ENCODE peak calls at places on chromosomes 6 and 20, in eight cellular contexts. J, D, Q, K, U, X, V and A are unnamed samples.

GRCh38 chr20:47231382-47232042 is 125.0 kb downstream of the ZMYND8 start:
- DNase-seq in J (no peak), D (no peak), Q (no peak), K (peak; percentile 6), U (no peak), X (no peak), V (no peak), A (no peak)

GRCh38 chr20:40144581-40144980 is 544.5 kb downstream of the MAFB start:
- DNase-seq in J (no peak), D (no peak), Q (no peak), K (no peak), U (no peak), X (no peak), V (no peak), A (no peak)

GRCh38 chr6:57109905-57110304 is 19.9 kb downstream of the ZNF451 start:
- DNase-seq in J (no peak), D (no peak), Q (no peak), K (peak; percentile 35), U (no peak), X (no peak), V (no peak), A (no peak)

GRCh38 chr20:14953736-14954135 is 616.3 kb upstream of the FLRT3 start:
- DNase-seq in J (no peak), D (no peak), Q (no peak), K (no peak), U (no peak), X (no peak), V (no peak), A (no peak)

GRCh38 chr6:45619994-45620471 is 242.3 kb upstream of the SUPT3H start:
- DNase-seq in J (peak; percentile 98), D (no peak), Q (no peak), K (peak; percentile 59), U (no peak), X (no peak), V (peak; percentile 70), A (no peak)

GRCh38 chr6:138597336-138597735 is 98.0 kb upstream of the NHSL1 start:
- DNase-seq in J (no peak), D (no peak), Q (no peak), K (no peak), U (no peak), X (no peak), V (no peak), A (no peak)

GRCh38 chr6:155013457-155013876 is 18.4 kb downstream of the TIAM2 start:
- DNase-seq in J (no peak), D (no peak), Q (no peak), K (peak; percentile 32), U (no peak), X (no peak), V (no peak), A (peak; percentile 36)

GRCh38 chr6:110748458-110748857 is 66.8 kb downstream of the CDK19 start:
- DNase-seq in J (peak; percentile 3), D (no peak), Q (no peak), K (no peak), U (no peak), X (no peak), V (no peak), A (no peak)

GRCh38 chr20:60136640-60137411 is 178.6 kb downstream of the CDH26 start:
- DNase-seq in J (no peak), D (no peak), Q (no peak), K (no peak), U (no peak), X (no peak), V (no peak), A (no peak)

GRCh38 chr6:39841291-39841690 is 49.1 kb downstream of the DAAM2 start:
- DNase-seq in J (no peak), D (no peak), Q (no peak), K (no peak), U (no peak), X (no peak), V (no peak), A (no peak)

GRCh38 chr6:44011350-44011925 is 115.8 kb downstream of the MRPL14 start:
- DNase-seq in J (no peak), D (no peak), Q (no peak), K (no peak), U (no peak), X (no peak), V (no peak), A (no peak)

GRCh38 chr20:64131406-64131805 is 24.0 kb upstream of the NPBWR2 start:
- DNase-seq in J (peak; percentile 73), D (peak; percentile 21), Q (no peak), K (peak; percentile 3), U (peak; percentile 6), X (peak; percentile 30), V (no peak), A (peak; percentile 18)

GRCh38 chr20:62557425-62557824 is 81.6 kb upstream of the GATA5 start:
- DNase-seq in J (peak; percentile 78), D (no peak), Q (no peak), K (no peak), U (no peak), X (peak; percentile 78), V (no peak), A (no peak)

GRCh38 chr6:26103141-26103769 is 16.0 kb downstream of the HFE start:
- DNase-seq in J (peak; percentile 73), D (peak; percentile 42), Q (no peak), K (peak; percentile 78), U (no peak), X (no peak), V (no peak), A (no peak)

GRCh38 chr6:148926478-148926877 is 179.6 kb downstream of the UST start:
- DNase-seq in J (no peak), D (no peak), Q (no peak), K (no peak), U (no peak), X (no peak), V (no peak), A (no peak)

GRCh38 chr6:55069132-55069781 is 105.1 kb upstream of the HCRTR2 start:
- DNase-seq in J (peak; percentile 38), D (no peak), Q (peak; percentile 49), K (peak; percentile 55), U (no peak), X (peak; percentile 18), V (no peak), A (peak; percentile 25)

GRCh38 chr6:43290353-43290904 is 7.6 kb upstream of the SLC22A7 start:
- DNase-seq in J (no peak), D (no peak), Q (no peak), K (no peak), U (no peak), X (no peak), V (no peak), A (no peak)

GRCh38 chr6:24520929-24521546 is 26.3 kb downstream of the ALDH5A1 start:
- DNase-seq in J (peak; percentile 36), D (peak; percentile 44), Q (peak; percentile 74), K (peak; percentile 28), U (peak; percentile 54), X (peak; percentile 55), V (peak; percentile 61), A (peak; percentile 72)

GRCh38 chr20:39876974-39877615 is 811.9 kb downstream of the MAFB start:
- DNase-seq in J (peak; percentile 87), D (no peak), Q (no peak), K (no peak), U (no peak), X (no peak), V (no peak), A (no peak)

GRCh38 chr6:137233561-137234504 is 14.6 kb upstream of the IFNGR1 start:
- DNase-seq in J (peak; percentile 90), D (peak; percentile 62), Q (no peak), K (peak; percentile 86), U (peak; percentile 49), X (peak; percentile 27), V (no peak), A (no peak)

GRCh38 chr6:106451419-106451818 is 90.9 kb downstream of the CRYBG1 start:
- DNase-seq in J (no peak), D (no peak), Q (no peak), K (no peak), U (no peak), X (no peak), V (no peak), A (no peak)

GRCh38 chr6:40997256-40997957 is 41.6 kb downstream of the UNC5CL start:
- DNase-seq in J (peak; percentile 72), D (no peak), Q (peak; percentile 28), K (peak; percentile 56), U (no peak), X (peak; percentile 72), V (no peak), A (no peak)

GRCh38 chr6:166561766-166562165 is 24.7 kb downstream of the RAMACL start:
- DNase-seq in J (no peak), D (no peak), Q (no peak), K (peak; percentile 86), U (no peak), X (no peak), V (no peak), A (no peak)

GRCh38 chr20:42985628-42986027 is 204.1 kb downstream of the PTPRT start:
- DNase-seq in J (no peak), D (no peak), Q (no peak), K (no peak), U (no peak), X (no peak), V (no peak), A (no peak)

GRCh38 chr20:33518071-33518470 is 28.2 kb downstream of the CBFA2T2 start:
- DNase-seq in J (peak; percentile 84), D (no peak), Q (no peak), K (peak; percentile 79), U (no peak), X (peak; percentile 48), V (no peak), A (no peak)

GRCh38 chr20:5923493-5923892 is 26.8 kb downstream of the TRMT6 start:
- DNase-seq in J (no peak), D (no peak), Q (no peak), K (no peak), U (no peak), X (no peak), V (no peak), A (no peak)

GRCh38 chr6:5007531-5007930 is 3.7 kb upstream of the RPP40 start:
- DNase-seq in J (no peak), D (no peak), Q (no peak), K (peak; percentile 10), U (no peak), X (no peak), V (no peak), A (no peak)